ENCODE peak calls at places on chromosomes 13 and 19, in eight cellular contexts. Q is M059J, S is EH, V is H54, O is left colon, R is SHP77, B is left ventricle myocardium inferior, U is H9. J is an unnamed sample.

GRCh38 chr13:99308481-99309087 is 1.4 kb upstream of the GPR183 start:
- DNase-seq in Q (peak; percentile 66), S (peak; percentile 73), V (no peak), O (no peak), R (no peak), B (no peak), U (no peak), J (no peak)

GRCh38 chr13:41054212-41054877 is 7.0 kb upstream of the WBP4 start:
- DNase-seq in Q (peak; percentile 83), S (peak; percentile 85), V (no peak), O (peak; percentile 34), R (no peak), B (no peak), U (no peak), J (peak; percentile 63)

GRCh38 chr19:13888281-13888680 is 11.3 kb downstream of the NANOS3 start:
- DNase-seq in Q (no peak), S (no peak), V (no peak), O (peak; percentile 79), R (no peak), B (no peak), U (no peak), J (no peak)

GRCh38 chr13:102399791-102400618 is 1.8 kb downstream of the FGF14 start:
- DNase-seq in Q (no peak), S (no peak), V (no peak), O (peak; percentile 7), R (peak; percentile 59), B (peak; percentile 25), U (peak; percentile 50), J (peak; percentile 55)

GRCh38 chr13:101572456-101572855 is 120.0 kb downstream of the ITGBL1 start:
- DNase-seq in Q (no peak), S (peak; percentile 62), V (no peak), O (no peak), R (no peak), B (no peak), U (no peak), J (no peak)

GRCh38 chr19:38781058-38781457 is 7.7 kb upstream of the LGALS7 start:
- DNase-seq in Q (no peak), S (no peak), V (no peak), O (no peak), R (no peak), B (no peak), U (no peak), J (no peak)

GRCh38 chr13:20336761-20337160 is 104.6 kb upstream of the GJB6 start:
- DNase-seq in Q (no peak), S (no peak), V (no peak), O (no peak), R (no peak), B (no peak), U (no peak), J (no peak)

GRCh38 chr13:101283782-101284181 is 132.5 kb downstream of the NALCN start:
- DNase-seq in Q (no peak), S (no peak), V (no peak), O (no peak), R (peak; percentile 15), B (no peak), U (no peak), J (no peak)

GRCh38 chr13:111904166-111904565 is 162.8 kb upstream of the SOX1 start:
- DNase-seq in Q (no peak), S (no peak), V (no peak), O (no peak), R (no peak), B (no peak), U (peak; percentile 14), J (no peak)

GRCh38 chr13:96473463-96474157 is 383.7 kb downstream of the HS6ST3 start:
- DNase-seq in Q (peak; percentile 62), S (no peak), V (no peak), O (no peak), R (peak; percentile 72), B (no peak), U (no peak), J (peak; percentile 46)

GRCh38 chr13:108534728-108535127 is 94.7 kb upstream of the MYO16 start:
- DNase-seq in Q (no peak), S (no peak), V (no peak), O (no peak), R (no peak), B (no peak), U (no peak), J (no peak)

GRCh38 chr13:110360598-110360997 is 53.5 kb downstream of the COL4A2 start:
- DNase-seq in Q (no peak), S (no peak), V (no peak), O (no peak), R (no peak), B (no peak), U (no peak), J (no peak)

GRCh38 chr19:1690570-1691307 is 38.3 kb upstream of the TCF3 start:
- DNase-seq in Q (no peak), S (peak; percentile 29), V (no peak), O (peak; percentile 24), R (no peak), B (no peak), U (peak; percentile 87), J (peak; percentile 90)

GRCh38 chr19:51127755-51128154 is 3.0 kb downstream of the SIGLEC9 start:
- DNase-seq in Q (no peak), S (no peak), V (no peak), O (no peak), R (no peak), B (no peak), U (no peak), J (no peak)

GRCh38 chr19:5718032-5718578 is 1.8 kb downstream of the LONP1 start:
- DNase-seq in Q (peak; percentile 54), S (peak; percentile 73), V (no peak), O (no peak), R (no peak), B (no peak), U (no peak), J (no peak)

GRCh38 chr19:1811472-1811894 is 593 bp downstream of the ATP8B3 start:
- DNase-seq in Q (peak; percentile 97), S (peak; percentile 72), V (peak; percentile 99), O (peak; percentile 73), R (no peak), B (peak; percentile 41), U (no peak), J (no peak)

GRCh38 chr19:39677931-39678889 is 22.5 kb downstream of the LGALS16 start:
- DNase-seq in Q (peak; percentile 73), S (no peak), V (no peak), O (no peak), R (peak; percentile 83), B (no peak), U (no peak), J (no peak)

GRCh38 chr13:97537110-97537509 is 103.1 kb downstream of the RAP2A start:
- DNase-seq in Q (no peak), S (no peak), V (no peak), O (no peak), R (no peak), B (no peak), U (no peak), J (no peak)

GRCh38 chr19:19488041-19488874 is 27.1 kb downstream of the TSSK6 start:
- DNase-seq in Q (no peak), S (peak; percentile 13), V (no peak), O (peak; percentile 72), R (no peak), B (no peak), U (no peak), J (peak; percentile 45)

GRCh38 chr13:89199138-89199537 is 1528.0 kb downstream of the SLITRK5 start:
- DNase-seq in Q (no peak), S (no peak), V (no peak), O (no peak), R (no peak), B (no peak), U (no peak), J (no peak)

GRCh38 chr13:37429976-37430375 is 168.6 kb downstream of the POSTN start:
- DNase-seq in Q (peak; percentile 70), S (peak; percentile 85), V (no peak), O (no peak), R (no peak), B (no peak), U (no peak), J (no peak)

GRCh38 chr13:98189841-98190505 is 12.9 kb upstream of the RNF113B start:
- DNase-seq in Q (no peak), S (no peak), V (no peak), O (no peak), R (no peak), B (peak; percentile 41), U (no peak), J (no peak)

GRCh38 chr13:89402211-89402610 is 1731.0 kb downstream of the SLITRK5 start:
- DNase-seq in Q (no peak), S (no peak), V (no peak), O (no peak), R (no peak), B (no peak), U (no peak), J (no peak)

GRCh38 chr19:12726988-12727316 is 3.2 kb upstream of the TNPO2 start:
- DNase-seq in Q (no peak), S (no peak), V (no peak), O (no peak), R (no peak), B (no peak), U (no peak), J (peak; percentile 41)

GRCh38 chr13:107421951-107422350 is 793.4 kb downstream of the LIG4 start:
- DNase-seq in Q (peak; percentile 10), S (no peak), V (peak; percentile 8), O (no peak), R (no peak), B (no peak), U (no peak), J (no peak)

GRCh38 chr13:44523176-44524017 is 52.7 kb downstream of the TSC22D1 start:
- DNase-seq in Q (peak; percentile 81), S (peak; percentile 71), V (peak; percentile 9), O (no peak), R (no peak), B (no peak), U (no peak), J (peak; percentile 19)

GRCh38 chr19:44908836-44909201 is 3.2 kb downstream of the APOE start:
- DNase-seq in Q (no peak), S (no peak), V (no peak), O (no peak), R (no peak), B (no peak), U (no peak), J (no peak)

GRCh38 chr19:30144242-30144758 is 202.3 kb downstream of the URI1 start:
- DNase-seq in Q (no peak), S (no peak), V (no peak), O (peak; percentile 18), R (peak; percentile 71), B (no peak), U (no peak), J (no peak)

GRCh38 chr13:94333131-94333820 is 146.2 kb downstream of the DCT start:
- DNase-seq in Q (no peak), S (no peak), V (no peak), O (no peak), R (no peak), B (no peak), U (no peak), J (no peak)

GRCh38 chr19:17762505-17763229 is 11.4 kb downstream of the FCHO1 start:
- DNase-seq in Q (peak; percentile 78), S (peak; percentile 83), V (no peak), O (peak; percentile 53), R (no peak), B (no peak), U (peak; percentile 97), J (peak; percentile 98)

GRCh38 chr13:40622246-40622645 is 44.2 kb downstream of the FOXO1 start:
- DNase-seq in Q (no peak), S (no peak), V (no peak), O (no peak), R (no peak), B (no peak), U (no peak), J (no peak)

GRCh38 chr19:10748924-10749434 is 31.1 kb downstream of the DNM2 start:
- DNase-seq in Q (peak; percentile 92), S (peak; percentile 18), V (peak; percentile 40), O (peak; percentile 84), R (peak; percentile 56), B (peak; percentile 49), U (no peak), J (no peak)

J was measured in GM23338.